ENCODE peak calls at places on chromosomes 16 and 17, in nine cellular contexts. One of them, this sample, is unnamed.

GRCh38 chr17:8029121-8029520 is 9.7 kb upstream of the ALOX15B start:
- DNase-seq in mesenchymal stem cell: no peak
- DNase-seq in HepG2: no peak
- DNase-seq in K562: no peak
- DNase-seq in neuronal stem cell: no peak
- DNase-seq in GM23338: no peak
- DNase-seq in fibroblast of lung: peak
- DNase-seq in H9: no peak
- DNase-seq in IMR-90: peak
- DNase-seq in this sample: no peak

GRCh38 chr17:5582177-5582885 is 2.0 kb downstream of the NLRP1 start:
- DNase-seq in mesenchymal stem cell: no peak
- DNase-seq in HepG2: no peak
- DNase-seq in K562: peak
- DNase-seq in neuronal stem cell: no peak
- DNase-seq in GM23338: no peak
- DNase-seq in fibroblast of lung: no peak
- DNase-seq in H9: no peak
- DNase-seq in IMR-90: no peak
- DNase-seq in this sample: no peak

GRCh38 chr16:4697867-4698291 is 4.5 kb downstream of the NUDT16L1 start:
- DNase-seq in mesenchymal stem cell: no peak
- DNase-seq in HepG2: no peak
- DNase-seq in K562: no peak
- DNase-seq in neuronal stem cell: no peak
- DNase-seq in GM23338: no peak
- DNase-seq in fibroblast of lung: no peak
- DNase-seq in H9: no peak
- DNase-seq in IMR-90: no peak
- DNase-seq in this sample: no peak

GRCh38 chr16:56263711-56264608 is 72.7 kb downstream of the GNAO1 start:
- DNase-seq in mesenchymal stem cell: no peak
- DNase-seq in HepG2: peak
- DNase-seq in K562: peak
- DNase-seq in neuronal stem cell: no peak
- DNase-seq in GM23338: no peak
- DNase-seq in fibroblast of lung: no peak
- DNase-seq in H9: no peak
- DNase-seq in IMR-90: no peak
- DNase-seq in this sample: peak

GRCh38 chr16:72942021-72942420 is 105.9 kb downstream of the ZFHX3 start:
- DNase-seq in mesenchymal stem cell: no peak
- DNase-seq in HepG2: no peak
- DNase-seq in K562: no peak
- DNase-seq in neuronal stem cell: no peak
- DNase-seq in GM23338: no peak
- DNase-seq in fibroblast of lung: no peak
- DNase-seq in H9: no peak
- DNase-seq in IMR-90: no peak
- DNase-seq in this sample: no peak

GRCh38 chr16:80174416-80174815 is 366.4 kb upstream of the DYNLRB2 start:
- DNase-seq in mesenchymal stem cell: peak
- DNase-seq in HepG2: peak
- DNase-seq in K562: no peak
- DNase-seq in neuronal stem cell: no peak
- DNase-seq in GM23338: no peak
- DNase-seq in fibroblast of lung: peak
- DNase-seq in H9: no peak
- DNase-seq in IMR-90: peak
- DNase-seq in this sample: peak

GRCh38 chr17:42354956-42355843 is 33.0 kb downstream of the STAT3 start:
- DNase-seq in mesenchymal stem cell: peak
- DNase-seq in HepG2: no peak
- DNase-seq in K562: no peak
- DNase-seq in neuronal stem cell: no peak
- DNase-seq in GM23338: no peak
- DNase-seq in fibroblast of lung: peak
- DNase-seq in H9: no peak
- DNase-seq in IMR-90: no peak
- DNase-seq in this sample: no peak

GRCh38 chr16:63890072-63890471 is 1231.8 kb downstream of the CDH11 start:
- DNase-seq in mesenchymal stem cell: peak
- DNase-seq in HepG2: no peak
- DNase-seq in K562: no peak
- DNase-seq in neuronal stem cell: no peak
- DNase-seq in GM23338: no peak
- DNase-seq in fibroblast of lung: peak
- DNase-seq in H9: no peak
- DNase-seq in IMR-90: peak
- DNase-seq in this sample: peak

GRCh38 chr16:88705746-88706287 is 391 bp downstream of the RNF166 start:
- DNase-seq in mesenchymal stem cell: no peak
- DNase-seq in HepG2: no peak
- DNase-seq in K562: no peak
- DNase-seq in neuronal stem cell: no peak
- DNase-seq in GM23338: no peak
- DNase-seq in fibroblast of lung: no peak
- DNase-seq in H9: no peak
- DNase-seq in IMR-90: no peak
- DNase-seq in this sample: peak

GRCh38 chr16:81505011-81505660 is 60.5 kb downstream of the CMIP start:
- DNase-seq in mesenchymal stem cell: no peak
- DNase-seq in HepG2: no peak
- DNase-seq in K562: peak
- DNase-seq in neuronal stem cell: no peak
- DNase-seq in GM23338: peak
- DNase-seq in fibroblast of lung: no peak
- DNase-seq in H9: no peak
- DNase-seq in IMR-90: no peak
- DNase-seq in this sample: no peak

GRCh38 chr17:31321481-31321880 is at the start of gene EVI2A:
- DNase-seq in mesenchymal stem cell: peak
- DNase-seq in HepG2: no peak
- DNase-seq in K562: no peak
- DNase-seq in neuronal stem cell: no peak
- DNase-seq in GM23338: peak
- DNase-seq in fibroblast of lung: peak
- DNase-seq in H9: no peak
- DNase-seq in IMR-90: peak
- DNase-seq in this sample: no peak

GRCh38 chr17:31319253-31319661 is 2.2 kb downstream of the EVI2A start:
- DNase-seq in mesenchymal stem cell: no peak
- DNase-seq in HepG2: no peak
- DNase-seq in K562: no peak
- DNase-seq in neuronal stem cell: no peak
- DNase-seq in GM23338: no peak
- DNase-seq in fibroblast of lung: no peak
- DNase-seq in H9: no peak
- DNase-seq in IMR-90: no peak
- DNase-seq in this sample: no peak

GRCh38 chr17:31320231-31320630 is 1.2 kb downstream of the EVI2A start:
- DNase-seq in mesenchymal stem cell: no peak
- DNase-seq in HepG2: no peak
- DNase-seq in K562: no peak
- DNase-seq in neuronal stem cell: no peak
- DNase-seq in GM23338: no peak
- DNase-seq in fibroblast of lung: no peak
- DNase-seq in H9: no peak
- DNase-seq in IMR-90: no peak
- DNase-seq in this sample: no peak

GRCh38 chr17:31320791-31321190 is 631 bp downstream of the EVI2A start:
- DNase-seq in mesenchymal stem cell: peak
- DNase-seq in HepG2: no peak
- DNase-seq in K562: no peak
- DNase-seq in neuronal stem cell: no peak
- DNase-seq in GM23338: no peak
- DNase-seq in fibroblast of lung: peak
- DNase-seq in H9: no peak
- DNase-seq in IMR-90: peak
- DNase-seq in this sample: no peak

GRCh38 chr17:31318298-31319190 is 2.9 kb downstream of the EVI2A start:
- DNase-seq in mesenchymal stem cell: peak
- DNase-seq in HepG2: no peak
- DNase-seq in K562: no peak
- DNase-seq in neuronal stem cell: no peak
- DNase-seq in GM23338: peak
- DNase-seq in fibroblast of lung: peak
- DNase-seq in H9: no peak
- DNase-seq in IMR-90: peak
- DNase-seq in this sample: no peak
- H2AFZ ChIP-seq in mesenchymal stem cell: no peak
- H2AFZ ChIP-seq in HepG2: no peak
- H2AFZ ChIP-seq in K562: peak
- H2AFZ ChIP-seq in neuronal stem cell: no peak
- H2AFZ ChIP-seq in GM23338: no peak
- H2AFZ ChIP-seq in fibroblast of lung: no peak
- H2AFZ ChIP-seq in H9: no peak
- H2AFZ ChIP-seq in IMR-90: no peak
- H2AFZ ChIP-seq in this sample: no peak

DNA sequence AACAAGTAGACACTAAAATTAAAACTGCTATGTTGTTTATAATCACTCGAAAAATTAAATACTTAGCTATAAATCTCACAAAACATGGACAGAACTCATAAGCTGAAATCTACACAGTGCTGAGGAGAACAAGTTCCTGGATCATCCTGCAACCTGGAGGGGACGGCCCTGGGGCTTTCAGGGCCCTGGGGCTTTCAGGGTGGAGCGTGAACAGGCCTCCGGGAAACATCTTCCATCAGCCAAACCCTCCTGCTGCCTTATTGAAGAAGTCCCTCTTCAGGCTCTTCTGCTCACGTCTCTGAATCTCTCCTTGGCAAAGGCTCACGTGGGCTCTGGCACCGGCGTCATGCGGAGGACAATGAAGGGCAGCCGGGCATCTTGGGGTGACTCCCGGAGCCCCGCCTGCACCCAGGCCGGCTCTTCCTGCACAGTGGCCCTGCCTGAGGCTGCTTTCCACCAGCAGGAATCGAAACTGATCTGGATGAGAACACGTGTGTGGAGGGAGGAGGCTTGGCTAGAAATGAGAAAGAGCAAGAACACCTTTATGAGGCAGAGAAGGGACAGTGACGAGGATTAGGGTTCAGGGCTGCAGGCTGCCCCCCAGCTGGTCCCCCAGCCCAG is 127.3 kb downstream of the CDRT15L2 start:
- DNase-seq in mesenchymal stem cell: no peak
- DNase-seq in HepG2: no peak
- DNase-seq in K562: no peak
- DNase-seq in neuronal stem cell: no peak
- DNase-seq in GM23338: no peak
- DNase-seq in fibroblast of lung: no peak
- DNase-seq in H9: no peak
- DNase-seq in IMR-90: no peak
- DNase-seq in this sample: no peak
- H3K4me2 ChIP-seq in mesenchymal stem cell: no peak
- H3K4me2 ChIP-seq in HepG2: peak
- H3K4me2 ChIP-seq in K562: no peak
- H3K4me2 ChIP-seq in neuronal stem cell: no peak
- H3K4me2 ChIP-seq in GM23338: no peak
- H3K4me2 ChIP-seq in fibroblast of lung: no peak
- H3K4me2 ChIP-seq in H9: no peak
- H3K4me2 ChIP-seq in IMR-90: no peak
- H3K4me2 ChIP-seq in this sample: no peak

DNA sequence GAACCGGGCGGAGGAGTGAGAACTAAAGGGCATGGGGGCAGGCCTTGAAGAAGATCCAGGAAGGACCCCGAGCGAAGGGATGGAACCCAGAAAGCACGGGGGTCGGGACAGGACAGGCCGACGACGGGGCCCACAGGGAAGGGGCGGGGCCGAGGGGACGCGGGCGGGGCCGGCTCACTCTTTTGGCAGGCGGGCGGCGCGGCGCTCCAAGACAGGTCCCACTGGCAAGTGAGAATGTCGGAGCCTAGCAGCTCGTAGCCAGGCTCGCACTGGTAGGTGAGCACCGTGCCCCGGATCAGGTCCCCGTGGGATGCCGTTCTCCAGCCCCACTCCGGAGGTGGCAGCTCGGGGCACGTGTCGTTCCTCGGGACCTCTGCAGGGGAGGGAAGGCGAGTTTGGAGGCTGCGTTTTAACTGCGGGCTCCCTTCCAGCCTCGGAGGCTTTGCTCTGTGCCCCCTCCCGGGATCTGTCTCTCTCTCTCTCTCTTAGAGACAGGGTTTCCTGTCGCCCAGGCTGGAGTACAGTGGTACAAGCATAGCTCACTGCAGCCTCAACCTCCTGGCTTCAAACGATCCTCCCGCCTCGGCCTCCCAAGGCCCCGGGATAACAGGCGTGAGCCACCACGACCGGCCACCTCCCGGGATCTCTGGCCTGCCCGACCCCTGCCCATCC is 13.7 kb upstream of the CDIPT start:
- DNase-seq in mesenchymal stem cell: no peak
- DNase-seq in HepG2: no peak
- DNase-seq in K562: peak
- DNase-seq in neuronal stem cell: no peak
- DNase-seq in GM23338: peak
- DNase-seq in fibroblast of lung: no peak
- DNase-seq in H9: no peak
- DNase-seq in IMR-90: no peak
- DNase-seq in this sample: no peak
- H2AFZ ChIP-seq in mesenchymal stem cell: no peak
- H2AFZ ChIP-seq in HepG2: no peak
- H2AFZ ChIP-seq in K562: peak
- H2AFZ ChIP-seq in neuronal stem cell: peak
- H2AFZ ChIP-seq in GM23338: peak
- H2AFZ ChIP-seq in fibroblast of lung: no peak
- H2AFZ ChIP-seq in H9: no peak
- H2AFZ ChIP-seq in IMR-90: peak
- H2AFZ ChIP-seq in this sample: no peak

GRCh38 chr16:17282247-17282646 is 188.5 kb downstream of the XYLT1 start:
- DNase-seq in mesenchymal stem cell: no peak
- DNase-seq in HepG2: no peak
- DNase-seq in K562: no peak
- DNase-seq in neuronal stem cell: no peak
- DNase-seq in GM23338: no peak
- DNase-seq in fibroblast of lung: no peak
- DNase-seq in H9: no peak
- DNase-seq in IMR-90: no peak
- DNase-seq in this sample: no peak
- H3K4me2 ChIP-seq in mesenchymal stem cell: no peak
- H3K4me2 ChIP-seq in HepG2: no peak
- H3K4me2 ChIP-seq in K562: no peak
- H3K4me2 ChIP-seq in neuronal stem cell: no peak
- H3K4me2 ChIP-seq in GM23338: no peak
- H3K4me2 ChIP-seq in fibroblast of lung: no peak
- H3K4me2 ChIP-seq in H9: no peak
- H3K4me2 ChIP-seq in IMR-90: no peak
- H3K4me2 ChIP-seq in this sample: no peak